ENCODE peak calls at places on chromosomes 2 and 18, in four cellular contexts. One of them, this sample, is unnamed.

GRCh38 chr2:176542456-176542855 is 273.2 kb downstream of the MTX2 start:
- DNase-seq in mesendoderm: no peak
- DNase-seq in iPS DF 6.9: no peak
- DNase-seq in heart right ventricle: no peak
- DNase-seq in this sample: no peak

GRCh38 chr18:8874872-8875271 is 169.5 kb downstream of the MTCL1 start:
- DNase-seq in mesendoderm: no peak
- DNase-seq in iPS DF 6.9: no peak
- DNase-seq in heart right ventricle: no peak
- DNase-seq in this sample: no peak

GRCh38 chr2:204234248-204234647 is 297.7 kb downstream of the ICOS start:
- DNase-seq in mesendoderm: no peak
- DNase-seq in iPS DF 6.9: no peak
- DNase-seq in heart right ventricle: no peak
- DNase-seq in this sample: no peak

GRCh38 chr2:162244559-162245031 is 1.4 kb upstream of the FAP start:
- DNase-seq in mesendoderm: no peak
- DNase-seq in iPS DF 6.9: no peak
- DNase-seq in heart right ventricle: peak
- DNase-seq in this sample: no peak

GRCh38 chr2:48589170-48589767 is 28.4 kb upstream of the GTF2A1L start:
- DNase-seq in mesendoderm: peak
- DNase-seq in iPS DF 6.9: no peak
- DNase-seq in heart right ventricle: no peak
- DNase-seq in this sample: no peak

GRCh38 chr18:58230438-58231179 is 186.6 kb downstream of the NEDD4L start:
- DNase-seq in mesendoderm: peak
- DNase-seq in iPS DF 6.9: no peak
- DNase-seq in heart right ventricle: no peak
- DNase-seq in this sample: no peak

GRCh38 chr2:201949036-201950012 is 84.3 kb upstream of the FZD7 start:
- DNase-seq in mesendoderm: peak
- DNase-seq in iPS DF 6.9: no peak
- DNase-seq in heart right ventricle: no peak
- DNase-seq in this sample: no peak

GRCh38 chr2:180705122-180705521 is 275.3 kb upstream of the UBE2E3 start:
- DNase-seq in mesendoderm: no peak
- DNase-seq in iPS DF 6.9: no peak
- DNase-seq in heart right ventricle: no peak
- DNase-seq in this sample: no peak

GRCh38 chr2:43323810-43324588 is 97.6 kb upstream of the ZFP36L2 start:
- DNase-seq in mesendoderm: peak
- DNase-seq in iPS DF 6.9: no peak
- DNase-seq in heart right ventricle: peak
- DNase-seq in this sample: no peak

GRCh38 chr2:122480381-122481243 is 725.2 kb downstream of the TSN start:
- DNase-seq in mesendoderm: no peak
- DNase-seq in iPS DF 6.9: no peak
- DNase-seq in heart right ventricle: no peak
- DNase-seq in this sample: no peak

GRCh38 chr2:10135296-10136089 is 13.0 kb downstream of the RRM2 start:
- DNase-seq in mesendoderm: no peak
- DNase-seq in iPS DF 6.9: no peak
- DNase-seq in heart right ventricle: no peak
- DNase-seq in this sample: no peak

GRCh38 chr18:57965246-57965645 is 78.8 kb upstream of the NEDD4L start:
- DNase-seq in mesendoderm: no peak
- DNase-seq in iPS DF 6.9: no peak
- DNase-seq in heart right ventricle: no peak
- DNase-seq in this sample: no peak

GRCh38 chr2:37472959-37473358 is 128.5 kb downstream of the QPCT start:
- DNase-seq in mesendoderm: peak
- DNase-seq in iPS DF 6.9: no peak
- DNase-seq in heart right ventricle: no peak
- DNase-seq in this sample: no peak

GRCh38 chr2:85892216-85892944 is 3.6 kb upstream of the ST3GAL5 start:
- DNase-seq in mesendoderm: no peak
- DNase-seq in iPS DF 6.9: no peak
- DNase-seq in heart right ventricle: no peak
- DNase-seq in this sample: no peak

GRCh38 chr18:13220326-13220991 is 1.9 kb downstream of the LDLRAD4 start:
- DNase-seq in mesendoderm: no peak
- DNase-seq in iPS DF 6.9: no peak
- DNase-seq in heart right ventricle: peak
- DNase-seq in this sample: no peak

GRCh38 chr2:231710751-231711676 is 2.7 kb downstream of the PTMA start:
- DNase-seq in mesendoderm: peak
- DNase-seq in iPS DF 6.9: no peak
- DNase-seq in heart right ventricle: peak
- DNase-seq in this sample: peak

GRCh38 chr2:98483257-98483861 is 38.7 kb downstream of the INPP4A start:
- DNase-seq in mesendoderm: no peak
- DNase-seq in iPS DF 6.9: no peak
- DNase-seq in heart right ventricle: no peak
- DNase-seq in this sample: no peak
- H3K27ac ChIP-seq in mesendoderm: no peak
- H3K27ac ChIP-seq in iPS DF 6.9: no peak
- H3K27ac ChIP-seq in heart right ventricle: no peak
- H3K27ac ChIP-seq in this sample: no peak

DNA sequence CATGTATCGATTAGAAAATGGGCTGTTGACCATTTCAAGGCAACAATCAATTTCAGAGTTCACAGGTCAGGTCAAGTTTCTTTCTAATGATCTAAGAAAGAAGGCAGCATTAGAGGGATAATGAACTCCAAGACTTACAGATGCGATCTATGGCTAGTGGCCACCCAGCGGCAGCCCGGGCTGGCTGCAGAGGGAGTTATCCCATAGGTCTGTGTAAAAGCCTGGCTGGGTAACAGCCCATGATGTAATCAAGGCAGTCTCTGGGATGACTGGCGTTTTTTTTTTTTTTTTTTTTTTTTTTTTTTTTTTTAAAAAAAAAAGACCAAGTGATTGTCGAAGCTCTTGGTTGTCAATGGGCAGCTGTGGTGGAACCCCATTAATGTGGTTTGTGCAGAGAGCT is 171.1 kb upstream of the SKOR2 start:
- DNase-seq in mesendoderm: peak
- DNase-seq in iPS DF 6.9: no peak
- DNase-seq in heart right ventricle: no peak
- DNase-seq in this sample: no peak
- H3K27ac ChIP-seq in mesendoderm: no peak
- H3K27ac ChIP-seq in iPS DF 6.9: no peak
- H3K27ac ChIP-seq in heart right ventricle: no peak
- H3K27ac ChIP-seq in this sample: no peak

GRCh38 chr2:25362049-25362563 is 20.4 kb upstream of the DNMT3A start:
- DNase-seq in mesendoderm: peak
- DNase-seq in iPS DF 6.9: peak
- DNase-seq in heart right ventricle: peak
- DNase-seq in this sample: peak
- H3K27ac ChIP-seq in mesendoderm: no peak
- H3K27ac ChIP-seq in iPS DF 6.9: no peak
- H3K27ac ChIP-seq in heart right ventricle: peak
- H3K27ac ChIP-seq in this sample: peak

GRCh38 chr2:132618734-132619133 is 51.3 kb downstream of the LYPD1 start:
- DNase-seq in mesendoderm: no peak
- DNase-seq in iPS DF 6.9: no peak
- DNase-seq in heart right ventricle: no peak
- DNase-seq in this sample: no peak
- H3K27ac ChIP-seq in mesendoderm: no peak
- H3K27ac ChIP-seq in iPS DF 6.9: no peak
- H3K27ac ChIP-seq in heart right ventricle: no peak
- H3K27ac ChIP-seq in this sample: no peak

GRCh38 chr2:206361407-206362045 is 81.8 kb upstream of the ADAM23 start:
- DNase-seq in mesendoderm: no peak
- DNase-seq in iPS DF 6.9: no peak
- DNase-seq in heart right ventricle: no peak
- DNase-seq in this sample: no peak
- H3K27ac ChIP-seq in mesendoderm: no peak
- H3K27ac ChIP-seq in iPS DF 6.9: no peak
- H3K27ac ChIP-seq in heart right ventricle: no peak
- H3K27ac ChIP-seq in this sample: no peak

DNA sequence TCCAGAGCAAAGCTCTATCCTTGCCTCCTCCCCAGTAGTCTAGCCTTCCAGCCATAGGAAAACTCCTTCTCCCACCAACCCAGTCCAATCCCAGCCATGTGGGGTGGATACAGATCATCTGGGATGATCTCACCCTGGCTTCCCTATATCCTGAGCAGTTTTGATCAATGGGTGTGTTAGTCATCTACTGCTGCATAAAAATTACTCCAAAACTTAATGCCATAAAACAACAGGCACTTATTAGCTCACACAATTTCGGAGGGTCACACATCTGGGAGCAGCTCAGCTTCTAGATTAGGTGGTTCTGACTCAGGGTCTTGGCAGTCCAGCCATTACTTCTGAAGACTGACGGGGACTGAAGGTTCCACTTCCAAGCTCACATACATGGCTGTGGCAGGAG is 190.4 kb downstream of the SPP2 start:
- DNase-seq in mesendoderm: no peak
- DNase-seq in iPS DF 6.9: no peak
- DNase-seq in heart right ventricle: no peak
- DNase-seq in this sample: no peak
- H3K27ac ChIP-seq in mesendoderm: no peak
- H3K27ac ChIP-seq in iPS DF 6.9: no peak
- H3K27ac ChIP-seq in heart right ventricle: no peak
- H3K27ac ChIP-seq in this sample: no peak

GRCh38 chr2:239279508-239280295 is 121.1 kb downstream of the HDAC4 start:
- DNase-seq in mesendoderm: no peak
- DNase-seq in iPS DF 6.9: no peak
- DNase-seq in heart right ventricle: no peak
- DNase-seq in this sample: no peak
- H3K27ac ChIP-seq in mesendoderm: no peak
- H3K27ac ChIP-seq in iPS DF 6.9: no peak
- H3K27ac ChIP-seq in heart right ventricle: peak
- H3K27ac ChIP-seq in this sample: no peak

GRCh38 chr18:10663750-10664149 is 137.9 kb downstream of the NAPG start:
- DNase-seq in mesendoderm: no peak
- DNase-seq in iPS DF 6.9: no peak
- DNase-seq in heart right ventricle: no peak
- DNase-seq in this sample: no peak
- H3K27ac ChIP-seq in mesendoderm: no peak
- H3K27ac ChIP-seq in iPS DF 6.9: no peak
- H3K27ac ChIP-seq in heart right ventricle: no peak
- H3K27ac ChIP-seq in this sample: no peak

GRCh38 chr2:143297182-143297581 is 168.0 kb downstream of the ARHGAP15 start:
- DNase-seq in mesendoderm: no peak
- DNase-seq in iPS DF 6.9: no peak
- DNase-seq in heart right ventricle: no peak
- DNase-seq in this sample: no peak

GRCh38 chr2:143296089-143296488 is 166.9 kb downstream of the ARHGAP15 start:
- DNase-seq in mesendoderm: peak
- DNase-seq in iPS DF 6.9: no peak
- DNase-seq in heart right ventricle: no peak
- DNase-seq in this sample: no peak

DNA sequence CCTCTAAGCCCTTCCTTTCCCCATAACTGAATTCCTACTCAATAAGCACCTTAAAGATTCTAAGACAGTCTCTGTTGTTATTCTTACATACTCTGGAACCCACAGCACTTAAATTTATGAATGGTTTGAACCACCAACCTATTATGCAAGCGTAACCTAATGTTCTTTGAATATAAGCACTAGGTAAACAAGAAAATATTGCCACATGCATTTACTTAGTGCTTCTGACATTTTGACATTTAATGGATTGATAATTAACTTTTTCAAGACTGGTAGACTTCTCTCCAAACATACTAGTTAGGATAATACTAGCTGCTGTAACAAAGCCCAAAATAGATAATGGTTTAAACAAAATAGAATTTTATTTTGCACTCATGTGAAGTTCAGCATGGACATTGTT is 164.8 kb downstream of the ARHGAP15 start:
- DNase-seq in mesendoderm: no peak
- DNase-seq in iPS DF 6.9: no peak
- DNase-seq in heart right ventricle: no peak
- DNase-seq in this sample: no peak
- H3K27ac ChIP-seq in mesendoderm: no peak
- H3K27ac ChIP-seq in iPS DF 6.9: no peak
- H3K27ac ChIP-seq in heart right ventricle: no peak
- H3K27ac ChIP-seq in this sample: no peak

This sample was measured in substantia nigra.